ENCODE peak calls at places on chromosome 11, in eight cellular contexts. One of them, this sample, is unnamed.

GRCh38 chr11:65554842-65555395 is 3.2 kb downstream of the LTBP3 start:
- DNase-seq in SK-N-SH: no peak
- DNase-seq in astrocyte of the spinal cord: no peak
- DNase-seq in PC-3: no peak
- DNase-seq in psoas muscle: no peak
- DNase-seq in nephron progenitor cell: no peak
- DNase-seq in fibroblast of lung: no peak
- DNase-seq in HCT116: no peak
- DNase-seq in this sample: no peak

GRCh38 chr11:116960916-116961315 is 123.5 kb upstream of the APOA1 start:
- DNase-seq in astrocyte of the spinal cord: peak; percentile 79
- DNase-seq in HCT116: peak; percentile 8
- DNase-seq in fibroblast of lung: peak; percentile 72
- DNase-seq in nephron progenitor cell: no peak
- DNase-seq in PC-3: peak; percentile 76
- DNase-seq in psoas muscle: no peak
- DNase-seq in SK-N-SH: no peak
- DNase-seq in this sample: peak; percentile 70

GRCh38 chr11:107549253-107549953 is 16.1 kb downstream of the ALKBH8 start:
- DNase-seq in astrocyte of the spinal cord: peak; percentile 54
- DNase-seq in psoas muscle: no peak
- DNase-seq in fibroblast of lung: peak; percentile 60
- DNase-seq in nephron progenitor cell: peak; percentile 21
- DNase-seq in HCT116: no peak
- DNase-seq in PC-3: peak; percentile 85
- DNase-seq in SK-N-SH: peak; percentile 24
- DNase-seq in this sample: peak; percentile 35

GRCh38 chr11:1401656-1402221 is 12.0 kb downstream of the BRSK2 start:
- DNase-seq in SK-N-SH: peak; percentile 94
- DNase-seq in fibroblast of lung: peak; percentile 56
- DNase-seq in nephron progenitor cell: peak; percentile 97
- DNase-seq in psoas muscle: peak; percentile 81
- DNase-seq in astrocyte of the spinal cord: peak; percentile 48
- DNase-seq in PC-3: peak; percentile 63
- DNase-seq in HCT116: no peak
- DNase-seq in this sample: peak; percentile 20

GRCh38 chr11:3073029-3073435 is 15.8 kb upstream of the CARS1 start:
- DNase-seq in SK-N-SH: no peak
- DNase-seq in nephron progenitor cell: no peak
- DNase-seq in psoas muscle: no peak
- DNase-seq in HCT116: no peak
- DNase-seq in fibroblast of lung: no peak
- DNase-seq in PC-3: no peak
- DNase-seq in astrocyte of the spinal cord: peak; percentile 70
- DNase-seq in this sample: no peak

GRCh38 chr11:134532176-134532920 is 120.3 kb upstream of the B3GAT1 start:
- DNase-seq in fibroblast of lung: no peak
- DNase-seq in HCT116: no peak
- DNase-seq in psoas muscle: peak; percentile 26
- DNase-seq in SK-N-SH: no peak
- DNase-seq in nephron progenitor cell: no peak
- DNase-seq in PC-3: no peak
- DNase-seq in astrocyte of the spinal cord: no peak
- DNase-seq in this sample: no peak

GRCh38 chr11:64519541-64519940 is 71.5 kb upstream of the SLC22A12 start:
- DNase-seq in PC-3: no peak
- DNase-seq in fibroblast of lung: no peak
- DNase-seq in SK-N-SH: no peak
- DNase-seq in HCT116: no peak
- DNase-seq in nephron progenitor cell: no peak
- DNase-seq in psoas muscle: no peak
- DNase-seq in astrocyte of the spinal cord: no peak
- DNase-seq in this sample: no peak

GRCh38 chr11:12076840-12077534 is 33.4 kb upstream of the MICAL2 start:
- DNase-seq in PC-3: no peak
- DNase-seq in psoas muscle: no peak
- DNase-seq in astrocyte of the spinal cord: no peak
- DNase-seq in SK-N-SH: no peak
- DNase-seq in HCT116: no peak
- DNase-seq in fibroblast of lung: no peak
- DNase-seq in nephron progenitor cell: no peak
- DNase-seq in this sample: no peak

GRCh38 chr11:33475999-33476398 is 218.8 kb downstream of the HIPK3 start:
- DNase-seq in fibroblast of lung: peak; percentile 66
- DNase-seq in nephron progenitor cell: no peak
- DNase-seq in psoas muscle: no peak
- DNase-seq in astrocyte of the spinal cord: peak; percentile 65
- DNase-seq in PC-3: peak; percentile 20
- DNase-seq in SK-N-SH: peak; percentile 24
- DNase-seq in HCT116: no peak
- DNase-seq in this sample: peak; percentile 41

GRCh38 chr11:117822031-117822521 is 2.5 kb downstream of the FXYD2 start:
- DNase-seq in psoas muscle: peak; percentile 65
- DNase-seq in PC-3: peak; percentile 36
- DNase-seq in nephron progenitor cell: peak; percentile 62
- DNase-seq in fibroblast of lung: no peak
- DNase-seq in SK-N-SH: peak; percentile 74
- DNase-seq in HCT116: no peak
- DNase-seq in astrocyte of the spinal cord: no peak
- DNase-seq in this sample: no peak

GRCh38 chr11:12411806-12412727 is 34.7 kb downstream of the PARVA start:
- DNase-seq in SK-N-SH: peak; percentile 81
- DNase-seq in astrocyte of the spinal cord: peak; percentile 90
- DNase-seq in PC-3: peak; percentile 79
- DNase-seq in psoas muscle: peak; percentile 79
- DNase-seq in HCT116: peak; percentile 56
- DNase-seq in fibroblast of lung: peak; percentile 89
- DNase-seq in nephron progenitor cell: peak; percentile 81
- DNase-seq in this sample: peak; percentile 93

GRCh38 chr11:44623321-44623715 is 57.9 kb downstream of the CD82 start:
- DNase-seq in PC-3: no peak
- DNase-seq in nephron progenitor cell: no peak
- DNase-seq in fibroblast of lung: no peak
- DNase-seq in psoas muscle: no peak
- DNase-seq in HCT116: no peak
- DNase-seq in SK-N-SH: no peak
- DNase-seq in astrocyte of the spinal cord: no peak
- DNase-seq in this sample: no peak

GRCh38 chr11:122268601-122269130 is 152.7 kb upstream of the BLID start:
- DNase-seq in HCT116: no peak
- DNase-seq in nephron progenitor cell: no peak
- DNase-seq in SK-N-SH: no peak
- DNase-seq in psoas muscle: no peak
- DNase-seq in fibroblast of lung: no peak
- DNase-seq in astrocyte of the spinal cord: no peak
- DNase-seq in PC-3: peak; percentile 52
- DNase-seq in this sample: no peak

GRCh38 chr11:1939006-1939626 is 8.0 kb upstream of the MRPL23 start:
- DNase-seq in SK-N-SH: peak; percentile 84
- DNase-seq in HCT116: no peak
- DNase-seq in nephron progenitor cell: peak; percentile 43
- DNase-seq in fibroblast of lung: no peak
- DNase-seq in astrocyte of the spinal cord: no peak
- DNase-seq in psoas muscle: peak; percentile 76
- DNase-seq in PC-3: no peak
- DNase-seq in this sample: no peak

GRCh38 chr11:82775736-82776346 is 42.2 kb upstream of the FAM181B start:
- DNase-seq in PC-3: peak; percentile 89
- DNase-seq in psoas muscle: no peak
- DNase-seq in SK-N-SH: peak; percentile 32
- DNase-seq in fibroblast of lung: peak; percentile 38
- DNase-seq in HCT116: peak; percentile 36
- DNase-seq in astrocyte of the spinal cord: peak; percentile 29
- DNase-seq in nephron progenitor cell: peak; percentile 43
- DNase-seq in this sample: peak; percentile 21

GRCh38 chr11:59187020-59187419 is 15.1 kb downstream of the DTX4 start:
- DNase-seq in SK-N-SH: no peak
- DNase-seq in astrocyte of the spinal cord: no peak
- DNase-seq in nephron progenitor cell: no peak
- DNase-seq in psoas muscle: no peak
- DNase-seq in HCT116: no peak
- DNase-seq in PC-3: no peak
- DNase-seq in fibroblast of lung: no peak
- DNase-seq in this sample: no peak

GRCh38 chr11:3808846-3809623 is 675 bp downstream of the PGAP2 start:
- DNase-seq in psoas muscle: no peak
- DNase-seq in SK-N-SH: peak; percentile 68
- DNase-seq in astrocyte of the spinal cord: peak; percentile 44
- DNase-seq in nephron progenitor cell: no peak
- DNase-seq in fibroblast of lung: peak; percentile 33
- DNase-seq in PC-3: peak; percentile 80
- DNase-seq in HCT116: peak; percentile 62
- DNase-seq in this sample: peak; percentile 47

GRCh38 chr11:65013130-65013691 is 749 bp upstream of the ARL2 start:
- DNase-seq in nephron progenitor cell: peak; percentile 84
- DNase-seq in HCT116: no peak
- DNase-seq in psoas muscle: peak; percentile 94
- DNase-seq in astrocyte of the spinal cord: peak; percentile 87
- DNase-seq in fibroblast of lung: peak; percentile 88
- DNase-seq in SK-N-SH: peak; percentile 95
- DNase-seq in PC-3: peak; percentile 92
- DNase-seq in this sample: peak; percentile 80

GRCh38 chr11:119306373-119306890 is 10.5 kb downstream of the MCAM start:
- DNase-seq in PC-3: no peak
- DNase-seq in HCT116: no peak
- DNase-seq in astrocyte of the spinal cord: no peak
- DNase-seq in SK-N-SH: no peak
- DNase-seq in psoas muscle: peak; percentile 68
- DNase-seq in fibroblast of lung: peak; percentile 27
- DNase-seq in nephron progenitor cell: no peak
- DNase-seq in this sample: no peak

DNA sequence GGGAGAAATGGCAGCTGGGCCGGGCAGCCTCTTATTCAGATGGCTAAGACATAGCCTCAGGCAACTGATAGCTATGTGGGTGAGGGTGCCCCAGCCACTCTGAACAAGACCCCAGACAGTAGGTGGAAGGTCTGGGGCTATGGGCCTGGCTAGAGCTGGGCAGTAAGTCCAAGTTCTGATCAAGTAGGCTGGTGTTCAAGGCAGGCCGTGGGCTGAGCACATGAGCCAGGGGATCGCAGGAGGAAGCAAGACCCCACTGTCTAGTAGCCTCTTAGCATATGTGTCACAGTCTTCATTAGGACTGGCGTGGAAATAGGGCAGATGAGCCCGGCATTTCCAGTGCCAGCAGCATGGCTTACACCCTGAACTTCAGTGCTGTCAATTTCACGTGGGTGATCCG is 192.1 kb downstream of the ADAMTS15 start:
- DNase-seq in astrocyte of the spinal cord: no peak
- DNase-seq in PC-3: no peak
- DNase-seq in HCT116: no peak
- DNase-seq in fibroblast of lung: no peak
- DNase-seq in nephron progenitor cell: no peak
- DNase-seq in psoas muscle: no peak
- DNase-seq in SK-N-SH: no peak
- DNase-seq in this sample: no peak
- TF ChIP-seq CTCF in astrocyte of the spinal cord: no peak
- TF ChIP-seq CTCF in PC-3: no peak
- TF ChIP-seq CTCF in HCT116: no peak
- TF ChIP-seq CTCF in fibroblast of lung: no peak
- TF ChIP-seq CTCF in nephron progenitor cell: no peak
- TF ChIP-seq CTCF in psoas muscle: no peak
- TF ChIP-seq CTCF in SK-N-SH: no peak
- TF ChIP-seq CTCF in this sample: no peak

GRCh38 chr11:72334651-72335050 is 90.7 kb upstream of the PHOX2A start:
- DNase-seq in HCT116: no peak
- DNase-seq in nephron progenitor cell: peak; percentile 5
- DNase-seq in astrocyte of the spinal cord: no peak
- DNase-seq in psoas muscle: no peak
- DNase-seq in SK-N-SH: peak; percentile 71
- DNase-seq in fibroblast of lung: no peak
- DNase-seq in PC-3: no peak
- DNase-seq in this sample: no peak

GRCh38 chr11:72331761-72332160 is 87.8 kb upstream of the PHOX2A start:
- DNase-seq in fibroblast of lung: no peak
- DNase-seq in nephron progenitor cell: no peak
- DNase-seq in psoas muscle: no peak
- DNase-seq in astrocyte of the spinal cord: no peak
- DNase-seq in SK-N-SH: no peak
- DNase-seq in PC-3: no peak
- DNase-seq in HCT116: no peak
- DNase-seq in this sample: no peak

GRCh38 chr11:72336163-72336562 is 92.2 kb upstream of the PHOX2A start:
- DNase-seq in fibroblast of lung: no peak
- DNase-seq in nephron progenitor cell: no peak
- DNase-seq in SK-N-SH: no peak
- DNase-seq in HCT116: no peak
- DNase-seq in PC-3: no peak
- DNase-seq in astrocyte of the spinal cord: no peak
- DNase-seq in psoas muscle: no peak
- DNase-seq in this sample: no peak

GRCh38 chr11:72330131-72330727 is 86.3 kb upstream of the PHOX2A start:
- DNase-seq in fibroblast of lung: no peak
- DNase-seq in psoas muscle: no peak
- DNase-seq in astrocyte of the spinal cord: no peak
- DNase-seq in nephron progenitor cell: no peak
- DNase-seq in PC-3: no peak
- DNase-seq in SK-N-SH: no peak
- DNase-seq in HCT116: no peak
- DNase-seq in this sample: no peak

DNA sequence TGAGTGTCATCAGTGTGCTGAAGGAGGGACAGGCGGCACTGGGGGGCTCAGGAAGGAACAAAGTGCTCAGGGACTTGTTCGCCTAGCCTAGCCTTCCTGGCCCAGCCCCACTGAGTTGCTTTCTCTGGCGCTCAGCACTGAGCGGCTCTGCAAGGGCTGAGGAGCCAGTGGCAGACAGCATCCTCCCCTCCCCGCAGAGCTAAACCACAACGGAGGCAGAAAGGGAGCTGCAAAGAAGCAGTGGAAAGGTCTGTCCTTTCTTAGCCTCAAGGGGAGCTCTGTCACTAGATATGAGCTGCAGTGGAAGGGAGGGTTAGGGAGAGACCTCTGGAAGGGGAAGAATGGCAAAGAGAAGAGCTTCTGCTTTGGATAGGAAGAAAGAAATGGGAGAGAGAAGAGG is 89.7 kb upstream of the PHOX2A start:
- DNase-seq in HCT116: no peak
- DNase-seq in SK-N-SH: peak; percentile 61
- DNase-seq in fibroblast of lung: peak; percentile 10
- DNase-seq in psoas muscle: no peak
- DNase-seq in nephron progenitor cell: peak; percentile 12
- DNase-seq in astrocyte of the spinal cord: peak; percentile 32
- DNase-seq in PC-3: no peak
- DNase-seq in this sample: no peak
- TF ChIP-seq CTCF in HCT116: no peak
- TF ChIP-seq CTCF in SK-N-SH: peak; percentile 52
- TF ChIP-seq CTCF in fibroblast of lung: no peak
- TF ChIP-seq CTCF in psoas muscle: no peak
- TF ChIP-seq CTCF in nephron progenitor cell: no peak
- TF ChIP-seq CTCF in astrocyte of the spinal cord: peak; percentile 21
- TF ChIP-seq CTCF in PC-3: no peak
- TF ChIP-seq CTCF in this sample: no peak

GRCh38 chr11:80034801-80035200 is 594.0 kb upstream of the TENM4 start:
- DNase-seq in psoas muscle: no peak
- DNase-seq in PC-3: peak; percentile 25
- DNase-seq in HCT116: no peak
- DNase-seq in SK-N-SH: no peak
- DNase-seq in nephron progenitor cell: no peak
- DNase-seq in astrocyte of the spinal cord: no peak
- DNase-seq in fibroblast of lung: no peak
- DNase-seq in this sample: no peak
- TF ChIP-seq CTCF in psoas muscle: no peak
- TF ChIP-seq CTCF in PC-3: no peak
- TF ChIP-seq CTCF in HCT116: no peak
- TF ChIP-seq CTCF in SK-N-SH: no peak
- TF ChIP-seq CTCF in nephron progenitor cell: no peak
- TF ChIP-seq CTCF in astrocyte of the spinal cord: no peak
- TF ChIP-seq CTCF in fibroblast of lung: no peak
- TF ChIP-seq CTCF in this sample: no peak

GRCh38 chr11:129375731-129376657 is at the start of gene BARX2:
- DNase-seq in psoas muscle: no peak
- DNase-seq in SK-N-SH: peak; percentile 70
- DNase-seq in PC-3: peak; percentile 86
- DNase-seq in HCT116: peak; percentile 26
- DNase-seq in astrocyte of the spinal cord: peak; percentile 65
- DNase-seq in nephron progenitor cell: peak; percentile 69
- DNase-seq in fibroblast of lung: peak; percentile 71
- DNase-seq in this sample: peak; percentile 41
- TF ChIP-seq CTCF in psoas muscle: peak; percentile 14
- TF ChIP-seq CTCF in SK-N-SH: peak; percentile 49
- TF ChIP-seq CTCF in PC-3: peak; percentile 73
- TF ChIP-seq CTCF in HCT116: peak; percentile 51
- TF ChIP-seq CTCF in astrocyte of the spinal cord: peak; percentile 78
- TF ChIP-seq CTCF in nephron progenitor cell: peak; percentile 29
- TF ChIP-seq CTCF in fibroblast of lung: peak; percentile 50
- TF ChIP-seq CTCF in this sample: peak; percentile 66

This sample was measured in HFFc6.